ENCODE peak calls at places on chromosomes 16 and 17, in nine cellular contexts. F is type B pancreatic cell; I is heart left ventricle; Y is activated CD4-positive, CD25-positive, alpha-beta regulatory T cell; C is astrocyte of the spinal cord; L is activated T-cell treated with anti-CD3 and anti-CD28 coated beads, Interleukin-2, amount 50 U/mL, for 72 hours; R is smooth muscle cell of the brain vasculature; W is NCI-H1436 treated with DMSO at 0.1 percent for 48 hours; O is A172. N is an unnamed sample.

GRCh38 chr16:57773680-57774295 is 28.5 kb downstream of the KIFC3 start:
- DNase-seq in Y (no peak), F (no peak), I (no peak), O (peak), C (peak), L (no peak), R (no peak), W (no peak), N (no peak)

GRCh38 chr17:31494259-31495048 is 103.0 kb downstream of the RAB11FIP4 start:
- DNase-seq in Y (peak), R (no peak), C (no peak), F (no peak), O (peak), I (no peak), L (peak), W (no peak), N (no peak)

GRCh38 chr17:38709864-38710602 is 5.0 kb downstream of the MLLT6 start:
- DNase-seq in R (no peak), L (no peak), Y (no peak), F (no peak), I (no peak), O (no peak), W (no peak), C (no peak), N (no peak)

GRCh38 chr16:27441276-27441675 is 39.3 kb downstream of the IL21R start:
- DNase-seq in F (no peak), Y (no peak), I (no peak), R (no peak), L (no peak), C (no peak), W (no peak), O (no peak), N (no peak)

GRCh38 chr16:87149051-87149450 is 168.1 kb downstream of the C16orf95 start:
- DNase-seq in L (no peak), O (peak), R (no peak), W (no peak), Y (no peak), F (no peak), C (peak), I (no peak), N (no peak)

GRCh38 chr17:83119987-83120864 is 40.8 kb downstream of the METRNL start:
- DNase-seq in Y (no peak), C (no peak), R (no peak), L (peak), W (no peak), I (no peak), F (no peak), O (no peak), N (no peak)

GRCh38 chr16:7714775-7715174 is 382.1 kb downstream of the RBFOX1 start:
- DNase-seq in L (no peak), O (no peak), Y (no peak), R (no peak), I (no peak), W (no peak), F (no peak), C (no peak), N (no peak)

GRCh38 chr16:66473654-66474519 is 46.8 kb downstream of the BEAN1 start:
- DNase-seq in O (peak), W (no peak), R (no peak), Y (no peak), F (peak), L (no peak), C (peak), I (no peak), N (no peak)

GRCh38 chr16:27539636-27540035 is 10.1 kb downstream of the GTF3C1 start:
- DNase-seq in R (no peak), I (no peak), F (no peak), C (no peak), O (no peak), Y (no peak), L (no peak), W (no peak), N (no peak)

GRCh38 chr16:4172070-4172469 is 55.8 kb upstream of the ADCY9 start:
- DNase-seq in Y (no peak), F (no peak), I (no peak), R (no peak), O (no peak), C (no peak), L (peak), W (no peak), N (no peak)

GRCh38 chr16:66286527-66286926 is 80.0 kb upstream of the CDH5 start:
- DNase-seq in L (no peak), O (no peak), C (no peak), Y (no peak), F (peak), R (no peak), I (no peak), W (no peak), N (no peak)

GRCh38 chr17:35612924-35613521 is 25.9 kb downstream of the AP2B1 start:
- DNase-seq in L (peak), C (peak), I (no peak), O (peak), R (peak), F (no peak), Y (no peak), W (peak), N (peak)

GRCh38 chr16:29743827-29744531 is 1.8 kb downstream of the C16orf54 start:
- DNase-seq in F (no peak), O (no peak), Y (no peak), I (no peak), W (no peak), R (no peak), L (peak), C (no peak), N (no peak)

GRCh38 chr17:79627184-79627765 is 16.4 kb upstream of the RBFOX3 start:
- DNase-seq in W (no peak), C (no peak), I (peak), R (no peak), F (peak), L (no peak), O (no peak), Y (no peak), N (no peak)

GRCh38 chr16:82414476-82414875 is 212.3 kb upstream of the CDH13 start:
- DNase-seq in I (no peak), L (no peak), O (no peak), F (no peak), R (no peak), Y (no peak), W (no peak), C (no peak), N (no peak)

GRCh38 chr17:27628376-27628775 is 2.6 kb upstream of the LGALS9 start:
- DNase-seq in O (no peak), L (peak), Y (no peak), F (no peak), R (no peak), I (no peak), C (no peak), W (no peak), N (no peak)

GRCh38 chr16:17225551-17225950 is 245.2 kb downstream of the XYLT1 start:
- DNase-seq in I (no peak), R (no peak), Y (no peak), W (no peak), F (no peak), O (no peak), C (no peak), L (no peak), N (no peak)

GRCh38 chr17:1904273-1905052 is 74.7 kb downstream of the RPA1 start:
- DNase-seq in C (no peak), F (no peak), W (peak), I (no peak), Y (no peak), L (no peak), R (no peak), O (no peak), N (no peak)

GRCh38 chr17:82200743-82201497 is 11.7 kb downstream of the CCDC57 start:
- DNase-seq in L (peak), I (no peak), F (no peak), Y (no peak), R (no peak), O (no peak), C (no peak), W (no peak), N (no peak)

GRCh38 chr17:6531575-6531974 is 24.8 kb downstream of the PITPNM3 start:
- DNase-seq in C (no peak), R (no peak), F (no peak), W (no peak), O (no peak), I (no peak), L (no peak), Y (no peak), N (no peak)

GRCh38 chr17:40350410-40351184 is 13.9 kb downstream of the GJD3 start:
- DNase-seq in W (peak), L (no peak), O (no peak), C (no peak), R (no peak), F (no peak), Y (no peak), I (no peak), N (no peak)

GRCh38 chr16:70703041-70703834 is 17.4 kb upstream of the MTSS2 start:
- DNase-seq in F (no peak), L (no peak), I (no peak), C (peak), Y (no peak), R (peak), O (peak), W (no peak), N (no peak)

GRCh38 chr16:76535-77272 is 1.3 kb upstream of the MPG start:
- DNase-seq in O (peak), F (no peak), C (peak), Y (no peak), R (no peak), W (no peak), L (peak), I (peak), N (no peak)

GRCh38 chr17:47087093-47087492 is 102.0 kb downstream of the CDC27 start:
- DNase-seq in C (no peak), L (no peak), I (no peak), R (no peak), W (no peak), F (no peak), Y (no peak), O (no peak), N (no peak)

GRCh38 chr17:17783825-17784598 is 52.8 kb downstream of the SREBF1 start:
- DNase-seq in Y (no peak), F (no peak), R (no peak), I (peak), L (no peak), O (no peak), C (peak), W (peak), N (no peak)

GRCh38 chr17:74362811-74363498 is 1.3 kb upstream of the BTBD17 start:
- DNase-seq in W (peak), F (no peak), Y (no peak), I (no peak), R (no peak), L (no peak), C (no peak), O (no peak), N (no peak)

GRCh38 chr17:4553669-4554068 is 1.5 kb downstream of the MYBBP1A start:
- DNase-seq in F (no peak), Y (no peak), L (no peak), W (no peak), R (no peak), I (no peak), C (no peak), O (no peak), N (no peak)

GRCh38 chr16:30949655-30950515 is 1.0 kb downstream of the ORAI3 start:
- DNase-seq in Y (no peak), I (peak), C (peak), W (no peak), R (no peak), F (no peak), L (peak), O (peak), N (no peak)

GRCh38 chr17:42536048-42536371 is at the start of gene NAGLU:
- DNase-seq in Y (peak), F (peak), W (peak), C (peak), L (peak), I (peak), R (no peak), O (peak), N (peak)

GRCh38 chr17:20313306-20313705 is 154.0 kb downstream of the LGALS9B start:
- DNase-seq in L (no peak), C (no peak), R (no peak), Y (no peak), O (no peak), W (no peak), F (no peak), I (no peak), N (no peak)

GRCh38 chr16:4384497-4384896 is 12.8 kb downstream of the VASN start:
- DNase-seq in L (no peak), O (no peak), R (no peak), F (no peak), I (no peak), W (no peak), Y (no peak), C (no peak), N (no peak)

GRCh38 chr16:51816929-51817328 is 665.9 kb upstream of the SALL1 start:
- DNase-seq in R (no peak), Y (no peak), F (no peak), I (no peak), W (no peak), L (no peak), C (no peak), O (no peak), N (no peak)

GRCh38 chr17:924711-925480 is 54.7 kb downstream of the NXN start:
- DNase-seq in F (no peak), O (no peak), Y (no peak), L (no peak), I (no peak), R (no peak), C (no peak), W (no peak), N (no peak)

GRCh38 chr17:69058165-69058564 is 2.6 kb downstream of the ABCA9 start:
- DNase-seq in W (no peak), L (no peak), C (no peak), F (no peak), O (no peak), R (no peak), Y (no peak), I (no peak), N (no peak)

GRCh38 chr16:28898266-28898665 is 20.0 kb downstream of the ATP2A1 start:
- DNase-seq in C (no peak), I (no peak), L (no peak), Y (no peak), F (no peak), R (no peak), O (peak), W (no peak), N (no peak)

GRCh38 chr16:57801098-57801855 is 1.0 kb downstream of the KIFC3 start:
- DNase-seq in R (no peak), F (no peak), I (no peak), C (peak), Y (no peak), O (peak), W (no peak), L (no peak), N (no peak)

GRCh38 chr17:78665952-78666920 is 89.0 kb upstream of the DNAH17 start:
- DNase-seq in L (peak), F (no peak), I (peak), W (no peak), O (peak), Y (no peak), C (no peak), R (no peak), N (no peak)

GRCh38 chr17:81067331-81067730 is 32.4 kb downstream of the BAIAP2 start:
- DNase-seq in Y (no peak), I (no peak), R (no peak), C (peak), F (no peak), L (no peak), O (no peak), W (no peak), N (no peak)

GRCh38 chr17:35291802-35292201 is 48.9 kb downstream of the SLFN5 start:
- DNase-seq in Y (no peak), L (no peak), R (no peak), F (no peak), O (no peak), W (no peak), I (no peak), C (peak), N (no peak)

GRCh38 chr17:43784068-43784467 is 3.8 kb downstream of the CFAP97D1 start:
- DNase-seq in O (peak), F (no peak), Y (no peak), R (no peak), L (no peak), W (no peak), C (peak), I (no peak), N (no peak)

N was measured in NCI-H1930.